ENCODE peak calls at places on chromosome 17, in six cellular contexts. K is RWPE1, M is fibroblast of mammary gland, J is endothelial cell of umbilical vein, V is H9, W is HFFc6. U is an unnamed sample.

GRCh38 chr17:80339118-80339517 is 75.8 kb upstream of the ENDOV start:
- DNase-seq in V (no peak), K (no peak), W (no peak), M (no peak), J (no peak), U (no peak)

GRCh38 chr17:6381526-6382135 is 53.3 kb downstream of the AIPL1 start:
- DNase-seq in K (no peak), J (no peak), M (no peak), V (no peak), W (no peak), U (peak)

GRCh38 chr17:49557204-49558024 is 18.3 kb upstream of the NXPH3 start:
- DNase-seq in J (peak), W (peak), M (peak), V (peak), K (no peak), U (peak)

GRCh38 chr17:77380411-77381184 is 239.8 kb downstream of the SEC14L1 start:
- DNase-seq in M (no peak), K (no peak), W (no peak), V (no peak), J (no peak), U (no peak)

GRCh38 chr17:74740641-74741387 is 3.8 kb downstream of the RAB37 start:
- DNase-seq in M (no peak), K (no peak), V (no peak), W (no peak), J (no peak), U (no peak)

GRCh38 chr17:83181991-83182619 is 102.7 kb downstream of the METRNL start:
- DNase-seq in K (no peak), V (no peak), W (no peak), M (no peak), J (no peak), U (peak)

GRCh38 chr17:16442141-16442540 is 26.8 kb downstream of the TRPV2 start:
- DNase-seq in K (no peak), M (peak), W (no peak), V (peak), J (no peak), U (no peak)

GRCh38 chr17:35289222-35289621 is 46.4 kb downstream of the SLFN5 start:
- DNase-seq in M (no peak), K (no peak), V (no peak), W (no peak), J (no peak), U (no peak)

GRCh38 chr17:50079334-50080095 is 15.6 kb upstream of the PDK2 start:
- DNase-seq in M (peak), K (no peak), W (peak), J (peak), V (peak), U (peak)

GRCh38 chr17:32261937-32262510 is 3.6 kb upstream of the RHBDL3 start:
- DNase-seq in W (no peak), J (no peak), K (no peak), V (no peak), M (no peak), U (peak)

GRCh38 chr17:61809816-61810392 is 53.4 kb downstream of the BRIP1 start:
- DNase-seq in W (peak), M (peak), K (peak), J (no peak), V (no peak), U (no peak)

GRCh38 chr17:69857412-69857835 is 217.6 kb upstream of the KCNJ16 start:
- DNase-seq in W (peak), K (peak), J (peak), V (no peak), M (peak), U (no peak)

GRCh38 chr17:20935740-20936139 is 107.1 kb downstream of the USP22 start:
- DNase-seq in M (peak), K (peak), J (peak), W (peak), V (no peak), U (no peak)

GRCh38 chr17:2412561-2413021 is 11.7 kb upstream of the MNT start:
- DNase-seq in M (no peak), V (peak), K (no peak), W (no peak), J (peak), U (peak)

GRCh38 chr17:73630957-73631595 is 13.2 kb downstream of the SDK2 start:
- DNase-seq in V (no peak), M (no peak), K (no peak), W (no peak), J (no peak), U (no peak)

DNA sequence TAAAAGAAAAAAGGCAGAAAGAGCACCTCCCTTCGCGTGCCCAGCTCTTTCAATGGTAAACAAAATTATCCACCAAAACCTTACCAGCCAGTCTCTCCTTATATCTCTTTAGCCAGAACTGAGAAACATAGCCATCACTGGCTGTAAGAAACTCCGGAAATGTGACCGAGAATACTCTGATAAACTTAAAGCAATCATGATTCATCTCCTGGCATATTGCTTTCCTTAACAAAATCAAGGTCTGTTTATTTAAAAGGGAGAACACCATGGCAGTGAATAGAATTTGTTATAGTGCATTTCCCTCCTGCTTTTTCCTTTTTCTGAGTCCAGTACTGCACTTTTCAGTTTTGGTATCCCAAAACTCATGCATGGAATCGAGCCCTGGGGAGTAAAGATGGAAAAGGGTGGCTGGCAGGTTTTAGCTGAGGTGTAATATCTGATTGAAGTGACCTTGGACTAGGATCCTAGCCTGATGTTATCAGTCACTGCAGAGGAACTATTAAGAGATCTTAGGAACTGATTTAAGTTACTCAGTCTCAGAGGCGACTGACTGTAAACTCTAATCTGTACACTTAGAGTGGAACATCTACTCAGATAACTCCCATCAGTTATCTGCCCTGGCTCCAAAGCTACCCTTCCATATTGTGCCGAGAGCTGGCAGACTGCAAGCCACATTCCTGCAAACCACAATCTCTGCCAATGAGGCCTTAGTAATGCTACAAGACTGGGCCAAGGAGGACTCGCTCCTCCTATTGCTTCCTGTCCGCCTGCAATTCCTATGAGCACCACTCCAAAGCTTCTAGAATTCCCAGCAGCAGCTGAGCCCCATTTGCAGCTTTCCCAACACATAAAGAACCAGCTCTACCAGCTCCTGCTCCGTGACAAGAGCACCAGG is 7.4 kb upstream of the COX10 start:
- DNase-seq in V (no peak), K (peak), M (peak), W (peak), J (peak), U (no peak)
- TF ChIP-seq CTCF in V (no peak), K (no peak), M (peak), W (peak), J (no peak), U (no peak)

GRCh38 chr17:8383143-8383974 is at the start of gene RPL26:
- DNase-seq in J (peak), W (peak), K (peak), V (peak), M (peak), U (peak)
- TF ChIP-seq CTCF in J (peak), W (peak), K (peak), V (peak), M (peak), U (peak)

DNA sequence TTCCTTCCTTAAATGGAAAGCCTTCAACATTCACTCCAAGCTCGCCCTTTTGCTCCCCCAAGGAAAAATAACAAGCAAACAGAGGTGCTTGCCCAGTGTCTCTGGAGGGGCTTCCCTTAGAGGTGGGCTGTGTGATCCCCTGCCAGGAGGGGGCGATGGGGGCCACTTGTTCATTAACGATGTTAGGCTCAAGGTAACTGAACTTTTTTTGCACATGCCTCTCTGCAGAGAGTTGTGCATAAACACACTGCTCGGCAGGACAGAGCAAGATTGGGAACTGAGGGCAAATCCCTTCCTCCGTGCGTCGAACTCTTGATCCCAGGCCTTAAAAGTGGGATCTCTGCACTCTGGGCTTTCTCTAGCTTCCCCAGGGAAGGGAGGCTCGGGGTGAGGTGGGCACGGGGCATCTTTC is 15.5 kb upstream of the NAGLU start:
- DNase-seq in M (no peak), K (no peak), W (no peak), V (peak), J (no peak), U (peak)
- TF ChIP-seq CTCF in M (peak), K (peak), W (peak), V (peak), J (peak), U (peak)

DNA sequence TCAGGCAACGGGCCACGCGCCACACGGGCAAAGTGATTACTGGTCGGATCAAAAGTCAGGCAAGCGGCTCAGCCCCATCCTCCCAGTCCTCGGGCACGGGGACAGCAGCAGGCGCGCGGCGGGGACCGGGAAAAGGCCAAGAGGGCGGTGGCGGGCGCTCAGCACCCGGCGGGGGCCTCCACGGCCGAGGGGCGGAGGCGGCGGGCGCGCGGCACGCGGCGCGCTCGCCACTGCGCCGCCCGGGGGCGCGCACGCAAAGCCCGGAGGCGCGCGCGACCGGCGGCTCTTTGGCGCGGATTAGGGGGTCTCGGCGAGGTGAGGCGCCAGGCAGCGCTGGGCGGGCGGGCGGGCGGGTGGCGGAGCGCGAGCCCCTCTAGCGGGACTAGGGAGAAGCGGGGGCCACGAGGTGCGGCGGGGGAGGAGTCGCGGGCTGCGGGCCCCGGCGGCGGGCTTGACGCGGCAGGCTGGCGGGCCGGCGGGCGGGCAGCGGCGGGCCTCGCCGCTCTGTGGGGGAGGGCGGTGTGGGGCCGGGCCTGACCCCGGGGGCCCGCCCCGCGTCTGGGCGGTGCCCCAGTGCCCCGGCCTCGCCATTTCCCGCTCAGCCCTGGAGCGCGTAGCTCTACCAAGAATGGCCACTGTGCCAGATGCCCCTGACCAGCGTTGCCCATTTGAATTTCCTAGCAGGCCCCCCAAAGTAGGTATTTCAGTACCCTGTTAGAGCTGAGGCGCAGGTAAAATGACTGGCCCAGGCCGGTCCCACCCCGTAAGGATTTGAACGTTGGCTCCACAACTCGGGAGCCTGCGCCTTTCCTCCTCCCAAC is at the start of the genes ACACA and TADA2A:
- DNase-seq in V (peak), K (peak), M (peak), W (peak), J (peak), U (peak)
- TF ChIP-seq CTCF in V (peak), K (no peak), M (no peak), W (no peak), J (no peak), U (peak)

U was measured in endodermal cell.